ENCODE peak calls at places on chromosomes 11 and 22, in four cellular contexts. F is omental fat pad; T is NCI-H146; Z is stimulated activated CD4-positive, alpha-beta T cell treated with anti-CD3 and anti-CD28 coated beads, TNF-alpha, amount 100 ng/mL, for 1 hour. B is an unnamed sample.
A peak's percentile ranks its signal among the peaks of the same experiment; 100 is the strongest.

GRCh38 chr22:24696551-24697001 is 77.9 kb downstream of the PIWIL3 start:
- DNase-seq in F (no peak), T (no peak), Z (no peak), B (no peak)

GRCh38 chr22:24536089-24536488 is 18.8 kb downstream of the GUCD1 start:
- DNase-seq in F (no peak), T (no peak), Z (no peak), B (no peak)

GRCh38 chr11:69511358-69512015 is 30.0 kb downstream of the LINC01488 start:
- DNase-seq in F (no peak), T (no peak), Z (no peak), B (no peak)

GRCh38 chr22:17862646-17863181 is 88.4 kb upstream of the BID start:
- DNase-seq in F (no peak), T (no peak), Z (no peak), B (no peak)

GRCh38 chr11:45518096-45518852 is 147.1 kb downstream of the CHST1 start:
- DNase-seq in F (no peak), T (no peak), Z (no peak), B (no peak)

GRCh38 chr22:27642104-27642800 is 159.3 kb downstream of the MN1 start:
- DNase-seq in F (no peak), T (peak; percentile 83), Z (no peak), B (no peak)

GRCh38 chr11:69307421-69307820 is 13.5 kb downstream of the MYEOV start:
- DNase-seq in F (no peak), T (no peak), Z (no peak), B (no peak)

GRCh38 chr11:118643142-118643994 is 36.0 kb downstream of the PHLDB1 start:
- DNase-seq in F (no peak), T (no peak), Z (no peak), B (no peak)

GRCh38 chr11:91773090-91773489 is 451.5 kb upstream of the FAT3 start:
- DNase-seq in F (no peak), T (peak; percentile 19), Z (no peak), B (no peak)

GRCh38 chr11:65780770-65781151 is at the start of gene AP5B1:
- DNase-seq in F (no peak), T (peak; percentile 60), Z (peak; percentile 53), B (peak; percentile 70)

GRCh38 chr11:113161671-113162589 is 152.5 kb upstream of the TTC12 start:
- DNase-seq in F (no peak), T (peak; percentile 97), Z (no peak), B (no peak)

GRCh38 chr22:42990131-42990838 is 24.7 kb downstream of the PACSIN2 start:
- DNase-seq in F (no peak), T (no peak), Z (no peak), B (no peak)

GRCh38 chr11:58334708-58335107 is 24.2 kb downstream of the OR5B17 start:
- DNase-seq in F (no peak), T (no peak), Z (no peak), B (no peak)

GRCh38 chr11:1360835-1361357 is 28.8 kb upstream of the BRSK2 start:
- DNase-seq in F (no peak), T (no peak), Z (no peak), B (no peak)

GRCh38 chr11:126978911-126979310 is 21.7 kb downstream of the KIRREL3 start:
- DNase-seq in F (no peak), T (peak; percentile 91), Z (no peak), B (no peak)

GRCh38 chr11:62555464-62556092 is 9.0 kb upstream of the AHNAK start:
- DNase-seq in F (no peak), T (no peak), Z (no peak), B (no peak)

GRCh38 chr22:39083212-39084165 is 6.4 kb downstream of the APOBEC3G start:
- DNase-seq in F (no peak), T (no peak), Z (no peak), B (no peak)

GRCh38 chr11:17405232-17406005 is 17.0 kb upstream of the KCNJ11 start:
- DNase-seq in F (no peak), T (peak; percentile 33), Z (no peak), B (no peak)

B was measured in activated gamma-delta T cell.